ENCODE peak calls at places on chromosomes 11 and 22, in six cellular contexts. H is stimulated activated CD8-positive, alpha-beta memory T cell treated with anti-CD3 and anti-CD28 coated beads, Interleukin-12 subunit alpha, Interleukin-12 subunit beta, amount 100 ng/mL, for 1 hour; Y is endodermal cell; L is stimulated activated CD4-positive, alpha-beta T cell treated with anti-CD3 and anti-CD28 coated beads, TNF-alpha, amount 100 ng/mL, for 48 hours; O is suprapubic skin; Z is naive thymus-derived CD8-positive, alpha-beta T cell. F is an unnamed sample.

GRCh38 chr11:72553748-72554147 is 119.4 kb upstream of the CLPB start:
- DNase-seq in H (no peak), Y (peak), L (no peak), O (no peak), Z (no peak), F (no peak)

GRCh38 chr22:25545677-25546076 is 18.8 kb upstream of the GRK3 start:
- DNase-seq in H (no peak), Y (no peak), L (no peak), O (no peak), Z (no peak), F (no peak)

GRCh38 chr11:65637794-65638317 is at the start of gene SIPA1:
- DNase-seq in H (no peak), Y (peak), L (peak), O (no peak), Z (peak), F (peak)

GRCh38 chr22:23278883-23279675 is 98.8 kb downstream of the BCR start:
- DNase-seq in H (peak), Y (no peak), L (no peak), O (no peak), Z (no peak), F (no peak)

GRCh38 chr22:45962756-45963155 is 14.2 kb downstream of the WNT7B start:
- DNase-seq in H (no peak), Y (no peak), L (no peak), O (no peak), Z (no peak), F (no peak)

GRCh38 chr22:44151661-44152060 is 29.1 kb upstream of the PARVG start:
- DNase-seq in H (no peak), Y (no peak), L (no peak), O (no peak), Z (no peak), F (peak)

GRCh38 chr11:3170756-3171670 is 5.9 kb upstream of the OSBPL5 start:
- DNase-seq in H (no peak), Y (no peak), L (no peak), O (no peak), Z (no peak), F (no peak)

GRCh38 chr11:121199516-121199915 is 93.1 kb upstream of the SC5D start:
- DNase-seq in H (no peak), Y (no peak), L (no peak), O (no peak), Z (no peak), F (no peak)

F was measured in NCI-H226.